ENCODE peak calls at places on chromosomes 7 and 10, in four cellular contexts. C is transverse colon, W is A549, F is ovary. N is an unnamed sample.

GRCh38 chr10:69323622-69324021 is 45.3 kb downstream of the HK1 start:
- DNase-seq in C (no peak), W (no peak), F (no peak), N (no peak)

GRCh38 chr7:128037880-128038619 is 6.8 kb upstream of the LRRC4 start:
- DNase-seq in C (no peak), W (no peak), F (no peak), N (no peak)

GRCh38 chr7:50588937-50589336 is 23.7 kb upstream of the DDC start:
- DNase-seq in C (no peak), W (peak), F (no peak), N (no peak)

GRCh38 chr10:74460812-74461211 is 309.8 kb downstream of the ADK start:
- DNase-seq in C (no peak), W (no peak), F (no peak), N (no peak)

GRCh38 chr7:147298611-147299043 is 1182.0 kb downstream of the CNTNAP2 start:
- DNase-seq in C (no peak), W (no peak), F (no peak), N (no peak)

GRCh38 chr10:77202857-77203256 is 434.8 kb downstream of the KCNMA1 start:
- DNase-seq in C (no peak), W (no peak), F (no peak), N (no peak)

GRCh38 chr7:157000741-157001653 is 9.5 kb downstream of the MNX1 start:
- DNase-seq in C (no peak), W (no peak), F (no peak), N (no peak)

GRCh38 chr10:43222296-43222695 is 44.6 kb downstream of the RASGEF1A start:
- DNase-seq in C (no peak), W (no peak), F (no peak), N (no peak)

GRCh38 chr10:132919374-132920100 is 22.8 kb downstream of the CFAP46 start:
- DNase-seq in C (no peak), W (no peak), F (no peak), N (no peak)

GRCh38 chr7:2510909-2511768 is 8.4 kb upstream of the LFNG start:
- DNase-seq in C (peak), W (no peak), F (no peak), N (no peak)

GRCh38 chr7:46215987-46216567 is 295.0 kb upstream of the IGFBP3 start:
- DNase-seq in C (no peak), W (no peak), F (no peak), N (no peak)

GRCh38 chr7:139949629-139950028 is 113.1 kb downstream of the PARP12 start:
- DNase-seq in C (no peak), W (peak), F (no peak), N (no peak)

GRCh38 chr10:101001225-101002035 is 1.8 kb downstream of the LZTS2 start:
- DNase-seq in C (peak), W (no peak), F (peak), N (no peak)

GRCh38 chr7:137801003-137801402 is 45.8 kb downstream of the DGKI start:
- DNase-seq in C (no peak), W (no peak), F (no peak), N (peak)

GRCh38 chr7:157416011-157416410 is 79.2 kb downstream of the DNAJB6 start:
- DNase-seq in C (no peak), W (no peak), F (no peak), N (no peak)

GRCh38 chr7:151311294-151311864 is 30.2 kb upstream of the NUB1 start:
- DNase-seq in C (no peak), W (peak), F (no peak), N (no peak)

GRCh38 chr10:25815236-25815635 is 118.8 kb upstream of the MYO3A start:
- DNase-seq in C (no peak), W (no peak), F (no peak), N (no peak)

GRCh38 chr7:149253665-149254064 is 8.3 kb upstream of the ZNF783 start:
- DNase-seq in C (no peak), W (no peak), F (no peak), N (no peak)

GRCh38 chr10:117455346-117455745 is 80.1 kb upstream of the PDZD8 start:
- DNase-seq in C (no peak), W (no peak), F (no peak), N (no peak)

GRCh38 chr10:77463499-77463898 is 174.1 kb downstream of the KCNMA1 start:
- DNase-seq in C (no peak), W (no peak), F (no peak), N (no peak)

GRCh38 chr10:48404646-48405045 is 98.2 kb downstream of the MAPK8 start:
- DNase-seq in C (no peak), W (no peak), F (no peak), N (no peak)

GRCh38 chr7:129493555-129493954 is 8.8 kb upstream of the SMKR1 start:
- DNase-seq in C (no peak), W (no peak), F (no peak), N (no peak)

GRCh38 chr10:46301056-46301645 is 14.4 kb downstream of the ANTXRL start:
- DNase-seq in C (no peak), W (no peak), F (no peak), N (no peak)

GRCh38 chr7:156942708-156943090 is 6.8 kb upstream of the NOM1 start:
- DNase-seq in C (no peak), W (no peak), F (no peak), N (no peak)

GRCh38 chr10:14116021-14116420 is 214.7 kb downstream of the FRMD4A start:
- DNase-seq in C (no peak), W (no peak), F (no peak), N (no peak)

GRCh38 chr10:99888623-99889022 is 106.2 kb downstream of the ABCC2 start:
- DNase-seq in C (no peak), W (no peak), F (no peak), N (no peak)

GRCh38 chr10:12241810-12242529 is 46.0 kb downstream of the CDC123 start:
- DNase-seq in C (no peak), W (no peak), F (peak), N (peak)

GRCh38 chr10:117175215-117175900 is 21.9 kb upstream of the KCNK18 start:
- DNase-seq in C (peak), W (peak), F (peak), N (no peak)

GRCh38 chr10:129932182-129932581 is 31.9 kb downstream of the EBF3 start:
- DNase-seq in C (no peak), W (no peak), F (no peak), N (no peak)

GRCh38 chr7:113200281-113200680 is 81.9 kb upstream of the SMIM30 start:
- DNase-seq in C (no peak), W (no peak), F (no peak), N (no peak)

DNA sequence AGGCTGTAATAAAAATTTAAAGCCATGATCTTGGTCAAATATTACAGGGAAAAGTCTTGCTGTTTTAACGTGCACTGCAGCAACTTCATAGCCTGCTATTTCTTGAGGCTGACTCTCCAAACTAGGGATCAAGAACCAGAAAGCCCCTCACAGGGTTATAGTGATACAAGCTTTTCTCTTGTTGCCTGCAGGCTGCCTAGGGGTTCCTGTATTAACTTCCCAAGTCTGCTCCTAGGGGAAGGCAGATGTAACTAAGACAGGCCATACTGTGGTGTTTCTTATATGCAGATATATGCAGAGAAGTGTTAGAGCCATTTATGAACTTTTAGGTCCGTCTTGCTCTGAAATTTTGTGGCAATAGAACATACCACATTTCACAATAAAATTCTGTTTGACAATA is 175.7 kb downstream of the FOXP2 start:
- DNase-seq in C (no peak), W (no peak), F (no peak), N (no peak)
- H3K27ac ChIP-seq in C (no peak), W (no peak), F (no peak), N (no peak)

DNA sequence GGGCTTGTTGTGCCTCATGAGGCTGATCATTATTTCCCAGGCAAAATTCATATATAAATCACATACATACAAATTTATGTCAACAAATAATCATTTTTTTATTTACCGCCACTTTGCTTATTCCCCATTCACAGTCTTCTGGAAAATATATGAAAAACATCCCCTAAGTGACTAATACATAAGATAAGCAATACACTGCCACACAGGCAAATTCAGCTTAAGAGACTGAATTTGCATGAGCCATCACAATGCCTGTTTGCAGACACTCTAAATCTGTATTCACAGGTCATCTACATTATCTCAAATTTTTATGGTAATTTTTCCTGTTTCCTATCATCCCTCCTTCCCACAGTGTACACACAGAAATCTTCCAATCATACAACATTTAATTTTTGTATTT is 13.2 kb downstream of the OSBPL3 start:
- DNase-seq in C (no peak), W (no peak), F (no peak), N (no peak)
- TF ChIP-seq CTCF in C (no peak), W (no peak), F (no peak), N (no peak)

DNA sequence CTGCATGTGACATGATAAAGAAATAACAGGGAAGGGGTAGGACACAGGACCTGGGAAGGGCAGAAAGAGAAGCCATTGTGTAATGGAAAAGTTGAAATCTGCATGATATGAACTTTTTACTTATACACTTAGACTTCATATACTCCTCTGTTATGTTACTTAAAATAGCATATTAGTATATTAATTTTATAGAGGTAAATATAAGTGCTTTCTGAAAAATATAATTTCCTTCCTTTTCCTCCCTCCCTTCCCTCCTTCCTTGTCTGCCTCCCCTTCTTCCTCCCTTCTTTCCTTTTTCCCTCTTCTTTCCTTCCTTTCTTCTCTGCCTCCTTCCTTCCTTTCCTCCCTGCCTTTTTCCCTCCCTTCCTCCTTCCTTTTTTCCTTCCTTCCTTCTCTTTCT is 363.7 kb downstream of the CALN1 start:
- DNase-seq in C (no peak), W (no peak), F (no peak), N (no peak)
- H3K27ac ChIP-seq in C (no peak), W (no peak), F (no peak), N (no peak)

DNA sequence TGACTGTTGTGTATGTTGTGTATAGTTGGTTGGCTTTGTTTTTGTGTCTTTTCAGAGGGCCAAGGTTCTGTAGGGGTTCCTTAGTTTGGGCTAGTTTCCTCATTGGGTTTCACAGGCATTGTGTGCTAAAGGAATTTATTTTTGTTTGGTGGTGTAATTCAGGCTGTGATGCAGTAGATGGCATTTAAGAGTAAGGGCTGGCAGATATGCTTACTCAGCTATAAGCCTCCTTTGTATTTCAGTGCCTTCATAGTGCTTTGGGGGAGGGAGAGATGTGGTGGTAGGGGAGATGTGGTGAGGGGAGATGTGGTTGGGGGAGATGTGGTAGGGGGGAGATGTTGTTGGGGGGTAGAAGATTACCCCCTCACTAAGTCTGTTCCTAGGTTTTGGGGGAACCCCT is 91.7 kb downstream of the SLC25A40 start:
- DNase-seq in C (no peak), W (no peak), F (no peak), N (no peak)
- TF ChIP-seq CTCF in C (no peak), W (no peak), F (no peak), N (no peak)

N was measured in RWPE1.